ENCODE peak calls at places on chromosomes 6 and 20, in nine cellular contexts. L is cardiac fibroblast; H is NCI-H1105; G is effector CD8-positive, alpha-beta T cell; O is Jurkat, Clone E6-1; Z is GM12864; T is NCI-H774; B is Kasumi-1; M is AG20443. S is an unnamed sample.

GRCh38 chr6:112906737-112907136 is 559.6 kb downstream of the RFPL4B start:
- DNase-seq in L (peak), H (no peak), G (no peak), O (no peak), Z (no peak), T (peak), B (no peak), M (peak), S (peak)

GRCh38 chr20:63580796-63581461 is 6.9 kb upstream of the HELZ2 start:
- DNase-seq in L (peak), H (peak), G (peak), O (peak), Z (peak), T (no peak), B (peak), M (peak), S (peak)

GRCh38 chr6:119037941-119038623 is 40.4 kb downstream of the FAM184A start:
- DNase-seq in L (no peak), H (no peak), G (no peak), O (no peak), Z (no peak), T (no peak), B (no peak), M (no peak), S (no peak)

GRCh38 chr20:31517373-31517772 is 3.1 kb downstream of the HM13 start:
- DNase-seq in L (peak), H (no peak), G (no peak), O (no peak), Z (no peak), T (no peak), B (peak), M (peak), S (peak)

GRCh38 chr20:51275816-51276215 is 252.9 kb upstream of the KCNG1 start:
- DNase-seq in L (peak), H (no peak), G (no peak), O (no peak), Z (no peak), T (no peak), B (no peak), M (peak), S (peak)

GRCh38 chr6:20687494-20687893 is 153.2 kb downstream of the CDKAL1 start:
- DNase-seq in L (no peak), H (no peak), G (no peak), O (no peak), Z (no peak), T (no peak), B (no peak), M (no peak), S (no peak)

GRCh38 chr6:159043236-159043635 is 1.6 kb downstream of the TAGAP start:
- DNase-seq in L (no peak), H (no peak), G (no peak), O (peak), Z (no peak), T (no peak), B (peak), M (no peak), S (no peak)

GRCh38 chr20:5211803-5212714 is 85.3 kb downstream of the CDS2 start:
- DNase-seq in L (no peak), H (no peak), G (no peak), O (no peak), Z (no peak), T (no peak), B (no peak), M (no peak), S (no peak)

GRCh38 chr6:37525460-37526357 is 26.0 kb upstream of the CCDC167 start:
- DNase-seq in L (peak), H (no peak), G (no peak), O (no peak), Z (no peak), T (no peak), B (peak), M (peak), S (peak)

S was measured in GM03348.